ENCODE peak calls at places on chromosomes 4 and X, in ten cellular contexts. X is H1, V is endothelial cell of umbilical vein, F is HCT116, I is stomach, M is breast epithelium, T is GM12878, R is transverse colon, K is HepG2, C is prostate gland. E is an unnamed sample. For H3K4me1, the result is how much of the 10 kb centered on the place peaks cover.

GRCh38 chr4:26861434-26862186 is 969 bp downstream of the STIM2 start:
- DNase-seq in X (peak), V (peak), F (no peak), I (peak), M (peak), T (no peak), R (peak), K (peak), C (peak), E (no peak)

GRCh38 chr4:105495667-105496066 is 21.8 kb upstream of the PPA2 start:
- DNase-seq in X (no peak), V (no peak), F (no peak), I (no peak), M (no peak), T (no peak), R (no peak), K (no peak), C (no peak), E (no peak)

GRCh38 chrX:51459125-51459524 is 37.3 kb downstream of the NUDT11 start:
- DNase-seq in X (no peak), V (peak), F (peak), I (no peak), M (no peak), T (no peak), R (no peak), K (peak), C (no peak), E (no peak)

GRCh38 chr4:82648356-82648755 is 86.6 kb upstream of the TMEM150C start:
- DNase-seq in X (no peak), V (no peak), F (no peak), I (no peak), M (no peak), T (no peak), R (no peak), K (no peak), C (no peak), E (no peak)

GRCh38 chr4:76830612-76831474 is 67.1 kb downstream of the SOWAHB start:
- DNase-seq in X (peak), V (peak), F (peak), I (peak), M (no peak), T (no peak), R (peak), K (peak), C (no peak), E (peak)

GRCh38 chrX:71067727-71068051 is 445 bp downstream of the SNX12 start:
- DNase-seq in X (no peak), V (no peak), F (no peak), I (no peak), M (no peak), T (no peak), R (no peak), K (no peak), C (no peak), E (no peak)

GRCh38 chrX:11100281-11101035 is 10.7 kb upstream of the HCCS start:
- DNase-seq in X (no peak), V (peak), F (no peak), I (peak), M (peak), T (no peak), R (peak), K (peak), C (peak), E (no peak)

GRCh38 chrX:139429913-139430312 is 100.6 kb upstream of the F9 start:
- DNase-seq in X (no peak), V (no peak), F (no peak), I (no peak), M (no peak), T (no peak), R (no peak), K (no peak), C (peak), E (no peak)

GRCh38 chr4:7328913-7329638 is 105.7 kb downstream of the PSAPL1 start:
- DNase-seq in X (no peak), V (peak), F (peak), I (no peak), M (peak), T (no peak), R (no peak), K (no peak), C (no peak), E (no peak)

GRCh38 chr4:169915545-169915944 is 110.7 kb downstream of the MFAP3L start:
- DNase-seq in X (no peak), V (no peak), F (no peak), I (no peak), M (no peak), T (no peak), R (no peak), K (no peak), C (no peak), E (no peak)

GRCh38 chr4:98516042-98516440 is 142.4 kb downstream of the TSPAN5 start:
- DNase-seq in X (no peak), V (peak), F (peak), I (no peak), M (no peak), T (no peak), R (no peak), K (peak), C (no peak), E (no peak)

GRCh38 chr4:576991-577498 is 950 bp upstream of the TMEM271 start:
- DNase-seq in X (no peak), V (no peak), F (no peak), I (no peak), M (no peak), T (no peak), R (no peak), K (no peak), C (no peak), E (no peak)

GRCh38 chrX:37776283-37776986 is 3.4 kb upstream of the CYBB start:
- DNase-seq in X (no peak), V (no peak), F (no peak), I (no peak), M (no peak), T (no peak), R (no peak), K (no peak), C (no peak), E (no peak)

GRCh38 chr4:144557404-144557803 is 88.6 kb upstream of the HHIP start:
- DNase-seq in X (no peak), V (peak), F (no peak), I (no peak), M (no peak), T (no peak), R (no peak), K (no peak), C (no peak), E (no peak)

GRCh38 chr4:62709618-62710252 is 1509.6 kb downstream of the ADGRL3 start:
- DNase-seq in X (no peak), V (no peak), F (no peak), I (no peak), M (no peak), T (no peak), R (no peak), K (peak), C (no peak), E (no peak)

GRCh38 chr4:47122592-47123291 is 91.4 kb downstream of the GABRB1 start:
- DNase-seq in X (peak), V (peak), F (peak), I (peak), M (no peak), T (peak), R (peak), K (peak), C (peak), E (no peak)

GRCh38 chr4:57157611-57158137 is 47.5 kb upstream of the IGFBP7 start:
- DNase-seq in X (no peak), V (no peak), F (no peak), I (no peak), M (no peak), T (no peak), R (no peak), K (no peak), C (no peak), E (no peak)

GRCh38 chr4:42750091-42750490 is 93.2 kb upstream of the ATP8A1 start:
- DNase-seq in X (no peak), V (peak), F (no peak), I (no peak), M (no peak), T (peak), R (no peak), K (no peak), C (peak), E (peak)

GRCh38 chr4:146073517-146073916 is 102.0 kb upstream of the LSM6 start:
- DNase-seq in X (no peak), V (no peak), F (no peak), I (no peak), M (no peak), T (no peak), R (no peak), K (no peak), C (no peak), E (no peak)

GRCh38 chr4:8269535-8270417 is at the start of gene HTRA3:
- DNase-seq in X (peak), V (peak), F (no peak), I (peak), M (no peak), T (no peak), R (peak), K (no peak), C (no peak), E (peak)

GRCh38 chr4:111943796-111944203 is 201.5 kb upstream of the FAM241A start:
- DNase-seq in X (peak), V (peak), F (peak), I (peak), M (no peak), T (no peak), R (peak), K (peak), C (no peak), E (peak)

GRCh38 chr4:515251-515650 is 16.2 kb downstream of the PIGG start:
- DNase-seq in X (no peak), V (no peak), F (no peak), I (no peak), M (no peak), T (no peak), R (no peak), K (no peak), C (no peak), E (no peak)

GRCh38 chr4:88442636-88443260 is 14.2 kb upstream of the HERC5 start:
- DNase-seq in X (no peak), V (no peak), F (no peak), I (no peak), M (no peak), T (no peak), R (no peak), K (no peak), C (no peak), E (no peak)

GRCh38 chrX:30618160-30618765 is 35.0 kb upstream of the GK start:
- DNase-seq in X (peak), V (no peak), F (no peak), I (no peak), M (no peak), T (no peak), R (no peak), K (no peak), C (no peak), E (no peak)

GRCh38 chrX:123481908-123482873 is 250.7 kb downstream of the THOC2 start:
- DNase-seq in X (no peak), V (no peak), F (no peak), I (no peak), M (no peak), T (no peak), R (no peak), K (no peak), C (no peak), E (no peak)

GRCh38 chr4:146401274-146401673 is 120.5 kb downstream of the SLC10A7 start:
- DNase-seq in X (no peak), V (no peak), F (no peak), I (no peak), M (no peak), T (no peak), R (no peak), K (no peak), C (no peak), E (no peak)

GRCh38 chrX:119266364-119266995 is 30.4 kb downstream of the PGRMC1 start:
- DNase-seq in X (no peak), V (peak), F (peak), I (no peak), M (no peak), T (no peak), R (peak), K (peak), C (no peak), E (no peak)

GRCh38 chr4:153497091-153497531 is 31.0 kb downstream of the TMEM131L start:
- DNase-seq in X (peak), V (peak), F (no peak), I (no peak), M (no peak), T (no peak), R (no peak), K (peak), C (no peak), E (no peak)

GRCh38 chrX:50448565-50448964 is 22.1 kb downstream of the DGKK start:
- DNase-seq in X (no peak), V (no peak), F (peak), I (no peak), M (no peak), T (no peak), R (peak), K (peak), C (no peak), E (no peak)

GRCh38 chrX:111180750-111181240 is 84.8 kb downstream of the PAK3 start:
- DNase-seq in X (no peak), V (no peak), F (no peak), I (no peak), M (no peak), T (no peak), R (no peak), K (no peak), C (no peak), E (no peak)

GRCh38 chrX:110228453-110228852 is 89.4 kb downstream of the AMMECR1 start:
- DNase-seq in X (no peak), V (no peak), F (no peak), I (no peak), M (no peak), T (no peak), R (no peak), K (no peak), C (no peak), E (no peak)

GRCh38 chr4:75831856-75832405 is 70.3 kb downstream of the PPEF2 start:
- DNase-seq in X (no peak), V (no peak), F (no peak), I (no peak), M (no peak), T (no peak), R (peak), K (no peak), C (no peak), E (no peak)

GRCh38 chr4:6235901-6236625 is 33.6 kb upstream of the WFS1 start:
- DNase-seq in X (no peak), V (no peak), F (no peak), I (peak), M (no peak), T (no peak), R (no peak), K (no peak), C (no peak), E (peak)

GRCh38 chr4:182885738-182886077 is 31.5 kb downstream of the DCTD start:
- DNase-seq in X (no peak), V (no peak), F (no peak), I (no peak), M (no peak), T (no peak), R (no peak), K (no peak), C (no peak), E (no peak)

GRCh38 chr4:133565379-133565778 is 416.3 kb downstream of the PCDH10 start:
- DNase-seq in X (no peak), V (peak), F (no peak), I (no peak), M (no peak), T (no peak), R (no peak), K (no peak), C (no peak), E (no peak)

GRCh38 chr4:85591361-85592098 is 116.6 kb downstream of the ARHGAP24 start:
- DNase-seq in X (no peak), V (no peak), F (no peak), I (no peak), M (no peak), T (no peak), R (no peak), K (no peak), C (no peak), E (no peak)

GRCh38 chr4:104425003-104425402 is 69.7 kb downstream of the CXXC4 start:
- DNase-seq in X (no peak), V (no peak), F (no peak), I (no peak), M (no peak), T (no peak), R (no peak), K (no peak), C (no peak), E (no peak)

GRCh38 chrX:150036181-150036580 is 97.9 kb upstream of the EOLA2 start:
- DNase-seq in X (no peak), V (peak), F (no peak), I (no peak), M (no peak), T (no peak), R (peak), K (peak), C (no peak), E (no peak)

GRCh38 chr4:77269505-77269904 is 112.5 kb downstream of the CCNG2 start:
- DNase-seq in X (no peak), V (no peak), F (no peak), I (no peak), M (no peak), T (no peak), R (no peak), K (no peak), C (no peak), E (no peak)

GRCh38 chrX:65463550-65463949 is 71.0 kb downstream of the LAS1L start:
- DNase-seq in X (no peak), V (no peak), F (no peak), I (no peak), M (no peak), T (no peak), R (no peak), K (no peak), C (no peak), E (no peak)

DNA sequence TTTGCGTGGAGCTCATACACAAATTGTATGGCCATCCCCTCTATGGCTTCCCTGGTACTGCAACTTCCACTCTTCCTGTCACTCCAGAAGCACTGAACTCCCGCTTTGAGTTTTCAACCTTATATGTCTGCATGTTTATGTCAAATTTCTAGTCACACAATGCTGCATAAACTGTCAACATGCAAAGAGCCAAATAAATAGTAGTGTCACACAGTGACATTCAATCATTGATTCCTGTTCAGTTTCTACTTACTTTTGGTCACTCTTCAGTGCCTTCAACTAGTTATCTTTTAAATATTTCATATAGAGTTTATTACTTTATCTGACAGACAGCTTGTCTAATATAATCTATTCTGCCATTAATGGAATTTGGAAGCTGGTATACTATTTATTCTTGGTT is 149.3 kb downstream of the SPANXN1 start:
- DNase-seq in X (no peak), V (no peak), F (no peak), I (no peak), M (no peak), T (no peak), R (no peak), K (no peak), C (no peak), E (no peak)
- TF ChIP-seq POLR2AphosphoS5 in X (no peak), V (no peak), F (no peak), I (no peak), M (no peak), T (no peak), R (no peak), K (no peak), C (no peak), E (no peak)

DNA sequence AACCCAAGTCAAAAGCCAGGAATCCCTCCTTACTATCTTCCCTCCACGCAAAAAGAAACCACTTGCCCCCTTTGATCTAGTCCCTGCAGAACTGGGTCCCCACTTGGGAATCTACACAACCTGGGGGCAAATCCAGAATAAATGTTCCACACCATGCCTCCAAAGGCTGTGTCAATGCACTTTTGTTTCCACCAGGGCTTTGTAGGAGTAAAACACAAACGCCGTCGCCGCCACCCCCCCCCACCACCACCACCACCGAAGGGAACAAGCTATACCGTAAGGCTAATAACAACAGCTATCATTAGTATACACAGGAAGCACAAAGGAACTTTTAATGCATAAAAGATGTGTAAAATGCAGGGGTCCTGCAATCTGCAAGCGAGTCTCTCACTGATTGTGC is 13.3 kb downstream of the BCOR start:
- DNase-seq in X (no peak), V (no peak), F (no peak), I (no peak), M (no peak), T (no peak), R (no peak), K (no peak), C (no peak), E (no peak)
- H3K4me1 ChIP-seq in X (half or more), V (under half), F (under half), I (under half), M (under half), T (under half), R (under half), K (half or more), C (under half), E (half or more)

GRCh38 chrX:153333821-153334653 is at the start of gene ZNF275:
- DNase-seq in X (peak), V (peak), F (peak), I (peak), M (peak), T (no peak), R (peak), K (peak), C (peak), E (peak)
- TF ChIP-seq POLR2A in X (no peak), V (peak), F (peak), I (no peak), M (no peak), T (peak), R (no peak), K (no peak), C (peak), E (no peak)

DNA sequence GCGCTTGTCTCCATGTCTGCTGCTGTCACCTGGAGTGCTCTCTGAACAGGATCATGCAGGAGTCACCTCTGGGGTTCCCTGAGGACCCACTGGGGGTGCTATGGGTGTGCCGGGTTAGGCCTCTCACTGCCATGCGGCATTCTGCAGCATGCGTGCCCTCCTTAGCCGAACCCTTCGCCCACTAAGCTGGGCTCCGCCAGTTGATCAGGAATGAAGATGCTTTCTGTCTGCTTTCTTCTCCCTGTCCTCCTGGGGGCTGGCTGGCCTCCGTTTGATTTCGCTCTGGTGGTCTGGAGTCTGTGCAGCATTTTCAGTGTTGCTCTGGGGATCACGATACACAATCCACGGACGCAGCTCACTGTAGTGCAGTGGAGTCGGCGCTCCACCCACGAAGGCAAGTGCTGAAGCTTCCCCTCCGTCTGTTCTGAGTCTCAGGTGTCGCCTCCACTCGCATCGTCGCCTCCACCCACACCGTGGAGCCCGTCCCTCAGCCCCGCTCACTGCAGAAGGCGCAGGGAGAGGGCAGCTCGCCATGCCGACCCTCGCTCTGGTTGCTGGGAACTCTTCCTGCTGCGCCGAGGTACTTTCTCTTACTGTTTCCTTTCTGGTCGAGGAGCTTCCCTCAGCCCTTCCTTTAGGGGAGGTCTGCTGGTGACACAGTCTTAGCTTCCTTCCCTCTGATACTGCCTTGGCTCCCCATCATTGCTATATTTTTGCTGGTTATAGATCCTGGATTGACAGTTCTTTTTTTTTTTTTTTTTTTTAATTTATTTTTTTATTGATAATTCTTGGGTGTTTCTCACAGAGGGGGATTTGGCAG is 29.2 kb downstream of the LETM1 start:
- DNase-seq in X (no peak), V (no peak), F (no peak), I (no peak), M (no peak), T (no peak), R (no peak), K (no peak), C (no peak), E (no peak)
- TF ChIP-seq POLR2AphosphoS5 in X (no peak), V (no peak), F (no peak), I (no peak), M (no peak), T (no peak), R (no peak), K (no peak), C (no peak), E (no peak)

GRCh38 chr4:128385199-128385598 is 97.6 kb upstream of the PGRMC2 start:
- DNase-seq in X (no peak), V (no peak), F (no peak), I (no peak), M (no peak), T (no peak), R (no peak), K (no peak), C (no peak), E (no peak)
- H3K4me1 ChIP-seq in X (under half), V (under half), F (under half), I (under half), M (under half), T (under half), R (under half), K (under half), C (under half), E (under half)

GRCh38 chr4:37584087-37584486 is 102.1 kb downstream of the RELL1 start:
- DNase-seq in X (no peak), V (no peak), F (no peak), I (peak), M (no peak), T (no peak), R (peak), K (peak), C (no peak), E (no peak)
- TF ChIP-seq POLR2A in X (no peak), V (no peak), F (no peak), I (no peak), M (no peak), T (no peak), R (peak), K (no peak), C (no peak), E (no peak)

E was measured in upper lobe of left lung.